ENCODE peak calls at places on chromosomes 13 and 19, in nine cellular contexts. V is kidney epithelial cell, M is breast epithelium, C is ascending aorta, D is heart left ventricle, A is esophagus squamous epithelium, P is thoracic aorta, N is fibroblast of lung, B is BJ. F is an unnamed sample.

GRCh38 chr13:38570706-38571105 is 116.2 kb upstream of the FREM2 start:
- DNase-seq in V (no peak), M (no peak), C (no peak), D (no peak), A (no peak), P (no peak), N (no peak), B (no peak), F (no peak)

GRCh38 chr13:105406551-105406950 is 1128.9 kb downstream of the EFNB2 start:
- DNase-seq in V (peak; percentile 25), M (no peak), C (no peak), D (no peak), A (no peak), P (no peak), N (no peak), B (no peak), F (no peak)

GRCh38 chr19:9741476-9742171 is 26.9 kb downstream of the ZNF846 start:
- DNase-seq in V (no peak), M (no peak), C (no peak), D (no peak), A (no peak), P (no peak), N (no peak), B (no peak), F (no peak)

GRCh38 chr19:51380379-51380778 is 7.4 kb downstream of the LIM2 start:
- DNase-seq in V (no peak), M (no peak), C (no peak), D (no peak), A (no peak), P (no peak), N (no peak), B (no peak), F (no peak)

GRCh38 chr13:66501187-66501586 is 728.9 kb downstream of the PCDH9 start:
- DNase-seq in V (no peak), M (no peak), C (no peak), D (no peak), A (no peak), P (no peak), N (peak; percentile 74), B (peak; percentile 19), F (no peak)

GRCh38 chr13:52004508-52005183 is 6.6 kb downstream of the ATP7B start:
- DNase-seq in V (no peak), M (no peak), C (no peak), D (no peak), A (no peak), P (no peak), N (no peak), B (no peak), F (no peak)

GRCh38 chr13:39148513-39148961 is 110.3 kb downstream of the NHLRC3 start:
- DNase-seq in V (peak; percentile 95), M (no peak), C (no peak), D (no peak), A (no peak), P (no peak), N (peak; percentile 68), B (peak; percentile 4), F (no peak)

GRCh38 chr19:10274589-10274988 is 3.7 kb downstream of the ICAM1 start:
- DNase-seq in V (no peak), M (no peak), C (no peak), D (no peak), A (no peak), P (no peak), N (no peak), B (no peak), F (no peak)

GRCh38 chr13:74024314-74024713 is 109.9 kb downstream of the KLF12 start:
- DNase-seq in V (no peak), M (no peak), C (no peak), D (no peak), A (no peak), P (no peak), N (no peak), B (no peak), F (no peak)

DNA sequence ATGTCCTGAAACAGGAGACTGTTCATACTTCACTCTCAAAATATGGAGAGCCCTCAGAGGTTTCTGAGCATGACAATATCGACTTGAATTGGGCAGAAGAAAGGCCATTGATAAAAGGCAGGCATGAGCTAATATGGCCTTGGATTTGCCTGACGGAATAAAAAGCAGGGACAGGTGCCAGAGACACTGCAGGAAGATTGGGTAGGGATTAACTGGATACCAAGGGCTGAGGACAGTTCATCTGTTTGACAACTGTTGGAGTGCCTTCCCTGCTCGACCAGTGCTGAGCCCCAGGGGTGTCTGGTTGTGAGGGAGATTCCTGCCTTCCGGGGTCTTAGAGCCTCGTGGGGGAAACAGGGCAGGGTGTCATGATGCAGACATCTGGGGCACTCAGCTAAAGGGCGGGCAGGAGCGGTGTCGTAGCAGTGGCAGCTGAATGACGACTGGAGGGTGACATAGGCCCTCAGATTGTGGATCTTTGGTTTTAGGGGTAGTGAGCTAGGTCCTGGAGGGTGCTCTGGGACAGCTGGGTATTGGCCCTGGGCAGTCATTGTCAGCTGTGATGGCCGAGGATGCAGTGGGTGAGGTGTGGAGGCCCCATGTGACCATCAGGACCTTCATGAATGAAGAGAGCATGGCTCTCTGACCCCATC is 12.3 kb downstream of the GATAD2A start:
- DNase-seq in V (no peak), M (no peak), C (no peak), D (no peak), A (no peak), P (no peak), N (no peak), B (no peak), F (no peak)
- H3K4me3 ChIP-seq in V (no peak overlapping the region), M (no peak overlapping the region), C (no peak overlapping the region), D (no peak overlapping the region), A (no peak overlapping the region), P (no peak overlapping the region), N (no peak overlapping the region), B (no peak overlapping the region), F (no peak overlapping the region)

GRCh38 chr19:46469541-46470185 is 1.7 kb downstream of the PNMA8A start:
- DNase-seq in V (no peak), M (no peak), C (no peak), D (no peak), A (no peak), P (no peak), N (no peak), B (no peak), F (no peak)

GRCh38 chr19:46471116-46471733 is at the start of gene PNMA8A:
- DNase-seq in V (no peak), M (peak; percentile 52), C (peak; percentile 55), D (peak; percentile 89), A (no peak), P (peak; percentile 61), N (peak; percentile 63), B (no peak), F (no peak)

GRCh38 chr19:46461537-46461936 is 9.8 kb downstream of the PNMA8A start:
- DNase-seq in V (no peak), M (peak; percentile 91), C (no peak), D (no peak), A (no peak), P (no peak), N (no peak), B (no peak), F (no peak)

GRCh38 chr19:46470376-46470775 is 987 bp downstream of the PNMA8A start:
- DNase-seq in V (no peak), M (no peak), C (no peak), D (no peak), A (no peak), P (no peak), N (no peak), B (no peak), F (no peak)

GRCh38 chr19:46466536-46467199 is 4.7 kb downstream of the PNMA8A start:
- DNase-seq in V (no peak), M (no peak), C (no peak), D (no peak), A (no peak), P (no peak), N (peak; percentile 90), B (peak; percentile 62), F (peak; percentile 44)
- TF ChIP-seq CTCF in V (no peak), M (no peak), C (no peak), D (no peak), A (no peak), P (no peak), N (no peak), B (no peak), F (no peak)

DNA sequence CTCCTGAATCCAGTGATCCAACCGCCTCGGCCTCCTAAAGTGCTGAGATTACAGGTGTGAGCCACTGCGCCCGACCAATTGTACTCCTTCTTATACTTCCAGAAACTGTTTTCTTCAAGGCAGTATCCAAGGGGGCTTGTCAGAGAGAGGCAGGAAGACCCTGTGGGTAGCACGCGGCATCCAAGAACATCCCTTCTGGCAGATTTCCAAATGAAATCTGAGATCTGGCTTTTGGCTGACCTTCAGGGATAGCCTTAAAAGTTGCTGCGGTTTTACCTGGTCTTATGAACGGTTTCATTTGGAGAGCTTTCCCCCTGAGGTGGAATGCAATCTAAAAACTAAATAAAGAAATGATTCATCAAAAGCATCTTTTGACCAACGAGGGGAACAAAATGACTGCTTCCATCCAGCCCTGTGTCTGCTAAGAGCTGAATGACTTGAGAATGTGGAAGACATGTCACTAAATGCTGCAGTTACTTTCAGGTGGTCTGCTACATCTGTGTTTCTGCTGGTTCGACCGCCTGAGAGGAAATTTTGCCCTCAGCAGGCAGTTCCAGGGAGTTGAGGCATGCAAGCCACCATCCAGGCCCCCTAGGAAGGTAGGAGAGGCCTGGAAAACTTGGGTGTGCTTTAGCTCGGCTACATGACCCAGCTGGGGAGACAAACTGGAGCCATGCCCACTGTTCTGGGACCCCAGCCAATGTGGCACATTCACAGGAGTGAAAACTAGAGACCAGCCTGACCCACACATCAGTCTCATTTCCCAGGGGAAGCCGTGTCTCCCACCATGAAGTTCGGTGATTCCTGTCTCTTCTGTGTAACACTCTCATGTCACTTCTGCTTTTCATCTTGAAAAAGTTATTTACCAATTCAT is 175.1 kb upstream of the KL start:
- DNase-seq in V (no peak), M (no peak), C (no peak), D (no peak), A (no peak), P (no peak), N (no peak), B (no peak), F (no peak)
- H3K4me3 ChIP-seq in V (no peak overlapping the region), M (no peak overlapping the region), C (no peak overlapping the region), D (no peak overlapping the region), A (no peak overlapping the region), P (no peak overlapping the region), N (no peak overlapping the region), B (no peak overlapping the region), F (no peak overlapping the region)

GRCh38 chr19:16540948-16541347 is 1.3 kb downstream of the CHERP start:
- DNase-seq in V (no peak), M (no peak), C (no peak), D (no peak), A (no peak), P (no peak), N (no peak), B (no peak), F (no peak)

GRCh38 chr19:16542894-16543498 is 759 bp upstream of the CHERP start:
- DNase-seq in V (no peak), M (no peak), C (no peak), D (no peak), A (no peak), P (no peak), N (peak; percentile 14), B (no peak), F (no peak)

GRCh38 chr19:16541526-16542044 is 652 bp downstream of the CHERP start:
- DNase-seq in V (no peak), M (no peak), C (no peak), D (no peak), A (no peak), P (no peak), N (no peak), B (no peak), F (no peak)

GRCh38 chr19:16544468-16545231 is 2.4 kb upstream of the CHERP start:
- DNase-seq in V (no peak), M (no peak), C (no peak), D (no peak), A (no peak), P (no peak), N (no peak), B (no peak), F (no peak)

GRCh38 chr19:16542045-16542893 is at the start of gene CHERP:
- DNase-seq in V (peak; percentile 58), M (peak; percentile 87), C (peak; percentile 60), D (peak; percentile 97), A (peak; percentile 58), P (peak; percentile 65), N (peak; percentile 93), B (peak; percentile 53), F (peak; percentile 72)
- TF ChIP-seq CTCF in V (no peak), M (no peak), C (no peak), D (no peak), A (no peak), P (no peak), N (no peak), B (no peak), F (no peak)